ENCODE peak calls at places on chromosomes 12 and 14, in six cellular contexts. D, P, M, O, A and Q are unnamed samples.

GRCh38 chr14:23862513-23862912 is 91.1 kb upstream of the DHRS4 start:
- DNase-seq in O (no peak), P (no peak), D (no peak), A (no peak), M (no peak), Q (no peak)

GRCh38 chr12:107385518-107385917 is 292.2 kb upstream of the CRY1 start:
- DNase-seq in O (no peak), P (no peak), D (no peak), M (no peak), A (no peak), Q (no peak)

GRCh38 chr12:50283924-50284236 is 560 bp upstream of the LIMA1 start:
- DNase-seq in M (no peak), A (no peak), O (peak; percentile 4), D (no peak), P (no peak), Q (no peak)

GRCh38 chr12:102120564-102120873 is 536 bp downstream of the PARPBP start:
- DNase-seq in A (peak; percentile 0), M (no peak), O (no peak), P (no peak), D (no peak), Q (no peak)

GRCh38 chr12:1808036-1808797 is 12.1 kb upstream of the LRTM2 start:
- DNase-seq in P (no peak), A (no peak), O (no peak), M (no peak), D (no peak), Q (no peak)

GRCh38 chr12:72863671-72864070 is 591.5 kb downstream of the TRHDE start:
- DNase-seq in A (no peak), D (no peak), O (no peak), P (no peak), M (no peak), Q (no peak)

GRCh38 chr14:24238123-24238522 is 4.3 kb downstream of the TINF2 start:
- DNase-seq in D (no peak), M (no peak), P (no peak), A (no peak), O (no peak), Q (no peak)

GRCh38 chr12:94770777-94771176 is 120.4 kb upstream of the TMCC3 start:
- DNase-seq in O (no peak), D (no peak), M (no peak), A (no peak), P (no peak), Q (no peak)

GRCh38 chr12:93468008-93468371 is 676 bp downstream of the MRPL42 start:
- DNase-seq in M (no peak), A (no peak), O (no peak), D (no peak), P (no peak), Q (no peak)

GRCh38 chr14:22151091-22151490 is 437.9 kb downstream of the DAD1 start:
- DNase-seq in A (no peak), D (no peak), P (no peak), M (no peak), O (no peak), Q (no peak)

GRCh38 chr14:70955543-70956480 is 48.6 kb downstream of the PCNX1 start:
- DNase-seq in O (no peak), P (no peak), M (no peak), A (peak; percentile 29), D (no peak), Q (no peak)

GRCh38 chr14:94977016-94977415 is 180.3 kb downstream of the DICER1 start:
- DNase-seq in A (no peak), M (no peak), O (no peak), D (no peak), P (no peak), Q (no peak)

GRCh38 chr12:95582230-95583058 is 31.2 kb upstream of the USP44 start:
- DNase-seq in D (peak; percentile 51), P (no peak), O (no peak), A (peak; percentile 37), M (no peak), Q (peak; percentile 18)

GRCh38 chr12:2779281-2779680 is 15.5 kb upstream of the FKBP4 start:
- DNase-seq in P (no peak), D (no peak), M (peak; percentile 22), A (no peak), O (no peak), Q (no peak)

GRCh38 chr14:44462372-44462771 is 44.7 kb downstream of the FSCB start:
- DNase-seq in M (no peak), A (no peak), D (no peak), O (no peak), P (no peak), Q (no peak)

GRCh38 chr12:58310828-58311273 is 369.5 kb downstream of the ATP23 start:
- DNase-seq in O (no peak), A (peak; percentile 28), M (peak; percentile 9), P (no peak), D (peak; percentile 66), Q (no peak)

GRCh38 chr12:121791671-121792496 is 1.6 kb downstream of the RHOF start:
- DNase-seq in O (no peak), A (peak; percentile 91), M (no peak), P (no peak), D (no peak), Q (no peak)

GRCh38 chr14:51552275-51552674 is 99.4 kb upstream of the FRMD6 start:
- DNase-seq in P (no peak), D (no peak), M (no peak), O (no peak), A (no peak), Q (no peak)

GRCh38 chr12:41055875-41056577 is 132.1 kb upstream of the PDZRN4 start:
- DNase-seq in D (no peak), M (no peak), O (no peak), A (no peak), P (no peak), Q (no peak)

GRCh38 chr12:12376636-12377448 is 20.0 kb downstream of the BORCS5 start:
- DNase-seq in P (no peak), M (peak; percentile 23), O (peak; percentile 55), A (peak; percentile 81), D (peak; percentile 65), Q (peak; percentile 81)

GRCh38 chr12:63845726-63846125 is 1.2 kb downstream of the SRGAP1 start:
- DNase-seq in D (no peak), P (no peak), A (peak; percentile 88), M (no peak), O (no peak), Q (no peak)

GRCh38 chr12:132258543-132258942 is 70.8 kb downstream of the GALNT9 start:
- DNase-seq in D (no peak), O (no peak), A (no peak), M (no peak), P (no peak), Q (no peak)

DNA sequence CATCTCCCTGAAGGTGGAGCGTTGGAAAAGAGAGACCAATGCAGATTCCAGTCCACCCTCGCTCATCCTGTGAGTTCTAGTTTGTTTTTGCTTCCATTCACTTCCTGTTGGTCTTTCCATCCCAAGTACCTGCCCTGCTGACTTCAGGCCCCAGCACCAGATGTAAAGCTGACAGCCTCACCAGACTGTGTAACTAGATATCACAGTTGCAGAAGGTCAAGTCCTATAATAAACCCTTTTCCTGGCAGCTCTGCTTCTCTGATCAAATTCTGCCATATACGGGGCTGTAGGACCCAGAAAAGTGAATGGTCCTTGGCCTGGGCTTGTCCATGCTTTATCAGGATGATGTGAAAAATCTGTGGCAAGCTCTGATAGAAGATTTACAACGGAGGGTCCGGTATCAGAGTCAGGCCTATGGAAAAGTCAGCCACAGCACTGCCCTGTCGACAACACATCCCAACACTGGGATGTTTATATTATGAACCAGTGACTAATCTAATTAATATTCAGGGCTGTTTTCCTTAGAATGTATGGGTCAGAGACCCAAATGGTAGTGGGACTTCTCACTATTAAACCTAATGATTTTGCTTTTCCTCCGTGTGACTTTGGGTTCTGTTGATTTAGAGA is 42.1 kb downstream of the CCDC175 start:
- DNase-seq in D (no peak), O (no peak), M (no peak), P (no peak), A (no peak), Q (no peak)
- TF ChIP-seq ZNF274 in D (no peak), O (no peak), M (no peak), P (no peak), A (no peak), Q (no peak)

GRCh38 chr12:47838286-47838931 is 18.7 kb upstream of the HDAC7 start:
- DNase-seq in M (peak; percentile 76), O (no peak), P (no peak), A (peak; percentile 26), D (peak; percentile 44), Q (no peak)
- TF ChIP-seq ZNF274 in M (no peak), O (no peak), P (no peak), A (no peak), D (no peak), Q (no peak)

GRCh38 chr14:64835431-64835830 is 44.3 kb downstream of the SPTB start:
- DNase-seq in D (no peak), M (no peak), O (no peak), A (no peak), P (no peak), Q (no peak)

GRCh38 chr14:64834965-64835364 is 44.7 kb downstream of the SPTB start:
- DNase-seq in A (no peak), M (no peak), O (no peak), D (no peak), P (no peak), Q (no peak)

GRCh38 chr14:64841772-64842490 is 37.8 kb downstream of the SPTB start:
- DNase-seq in A (no peak), D (no peak), M (peak; percentile 76), O (no peak), P (no peak), Q (no peak)

GRCh38 chr14:64841121-64841611 is 38.5 kb downstream of the SPTB start:
- DNase-seq in P (peak; percentile 21), M (peak; percentile 63), O (no peak), D (peak; percentile 56), A (peak; percentile 51), Q (peak; percentile 54)

GRCh38 chr14:64838656-64839055 is 41.1 kb downstream of the SPTB start:
- DNase-seq in D (no peak), P (no peak), M (no peak), O (no peak), A (no peak), Q (no peak)
- TF ChIP-seq ZNF274 in D (no peak), P (no peak), M (no peak), O (no peak), A (no peak), Q (no peak)

GRCh38 chr12:42790761-42791151 is 201.2 kb upstream of the PRICKLE1 start:
- DNase-seq in A (no peak), O (no peak), P (no peak), M (peak; percentile 7), D (peak; percentile 61), Q (no peak)

GRCh38 chr12:42791399-42791798 is 201.9 kb upstream of the PRICKLE1 start:
- DNase-seq in D (no peak), A (no peak), M (no peak), P (no peak), O (no peak), Q (no peak)

GRCh38 chr12:42798811-42799438 is 209.4 kb upstream of the PRICKLE1 start:
- DNase-seq in M (no peak), A (no peak), O (no peak), P (no peak), D (no peak), Q (no peak)

GRCh38 chr12:42792265-42792664 is 202.7 kb upstream of the PRICKLE1 start:
- DNase-seq in P (no peak), A (no peak), M (no peak), O (no peak), D (no peak), Q (no peak)

GRCh38 chr12:42794811-42795210 is 205.3 kb upstream of the PRICKLE1 start:
- DNase-seq in M (no peak), P (no peak), O (no peak), A (no peak), D (no peak), Q (no peak)
- TF ChIP-seq ZNF274 in M (no peak), P (no peak), O (no peak), A (no peak), D (no peak), Q (no peak)